ENCODE peak calls at places on chromosome 13, in nine cellular contexts. L is A549, K is AG10803, B is mesothelial cell of epicardium, G is Calu3, R is astrocyte of the spinal cord, W is tibial artery, A is HL-60, S is cardiac muscle cell. T is an unnamed sample.

GRCh38 chr13:84137292-84137691 is 255.0 kb upstream of the SLITRK1 start:
- DNase-seq in L (no peak), K (peak), B (no peak), G (no peak), R (peak), W (no peak), A (no peak), S (no peak), T (no peak)

GRCh38 chr13:80050252-80050651 is 290.7 kb downstream of the SPRY2 start:
- DNase-seq in L (no peak), K (peak), B (no peak), G (no peak), R (peak), W (no peak), A (no peak), S (no peak), T (no peak)

GRCh38 chr13:110756268-110756667 is 42.8 kb downstream of the ING1 start:
- DNase-seq in L (no peak), K (peak), B (no peak), G (no peak), R (peak), W (no peak), A (no peak), S (no peak), T (no peak)

GRCh38 chr13:28716511-28716910 is 2.3 kb downstream of the SLC46A3 start:
- DNase-seq in L (no peak), K (peak), B (no peak), G (peak), R (peak), W (no peak), A (no peak), S (no peak), T (peak)

GRCh38 chr13:60689571-60689970 is 292.6 kb downstream of the TDRD3 start:
- DNase-seq in L (no peak), K (no peak), B (no peak), G (no peak), R (no peak), W (no peak), A (no peak), S (no peak), T (no peak)

GRCh38 chr13:25136872-25137623 is 35.0 kb downstream of the AMER2 start:
- DNase-seq in L (no peak), K (no peak), B (no peak), G (no peak), R (no peak), W (no peak), A (no peak), S (no peak), T (no peak)

GRCh38 chr13:91346848-91347211 is 657 bp upstream of the MIR17HG start:
- DNase-seq in L (no peak), K (no peak), B (no peak), G (no peak), R (peak), W (no peak), A (peak), S (peak), T (no peak)

GRCh38 chr13:99495478-99496321 is 5.6 kb upstream of the TM9SF2 start:
- DNase-seq in L (no peak), K (no peak), B (no peak), G (no peak), R (no peak), W (no peak), A (no peak), S (no peak), T (no peak)

GRCh38 chr13:100333141-100333540 is 244.2 kb downstream of the PCCA start:
- DNase-seq in L (no peak), K (no peak), B (no peak), G (no peak), R (no peak), W (no peak), A (no peak), S (no peak), T (no peak)

GRCh38 chr13:99983401-99984133 is 2.0 kb downstream of the ZIC2 start:
- DNase-seq in L (no peak), K (no peak), B (no peak), G (no peak), R (no peak), W (no peak), A (no peak), S (peak), T (no peak)

GRCh38 chr13:112014857-112015256 is 52.1 kb upstream of the SOX1 start:
- DNase-seq in L (no peak), K (no peak), B (no peak), G (no peak), R (no peak), W (no peak), A (no peak), S (no peak), T (no peak)

GRCh38 chr13:101949681-101950080 is 452.2 kb downstream of the FGF14 start:
- DNase-seq in L (no peak), K (no peak), B (no peak), G (no peak), R (no peak), W (no peak), A (no peak), S (no peak), T (no peak)

GRCh38 chr13:31200636-31200970 is 828 bp downstream of the B3GLCT start:
- DNase-seq in L (peak), K (peak), B (peak), G (peak), R (peak), W (peak), A (no peak), S (peak), T (no peak)

GRCh38 chr13:52070929-52071523 is 46.5 kb downstream of the UTP14C start:
- DNase-seq in L (no peak), K (peak), B (no peak), G (no peak), R (peak), W (no peak), A (no peak), S (no peak), T (peak)

GRCh38 chr13:85528578-85529215 is 270.5 kb downstream of the SLITRK6 start:
- DNase-seq in L (no peak), K (peak), B (no peak), G (no peak), R (peak), W (no peak), A (no peak), S (no peak), T (peak)

GRCh38 chr13:23205807-23206206 is 25.0 kb downstream of the SGCG start:
- DNase-seq in L (no peak), K (no peak), B (no peak), G (no peak), R (no peak), W (no peak), A (no peak), S (no peak), T (no peak)

GRCh38 chr13:49055021-49055420 is 79.3 kb downstream of the FNDC3A start:
- DNase-seq in L (no peak), K (no peak), B (no peak), G (no peak), R (no peak), W (no peak), A (no peak), S (no peak), T (no peak)

GRCh38 chr13:46571189-46571901 is 18.4 kb downstream of the LRCH1 start:
- DNase-seq in L (no peak), K (peak), B (no peak), G (no peak), R (peak), W (no peak), A (no peak), S (no peak), T (no peak)

GRCh38 chr13:23963947-23964346 is 66.6 kb upstream of the C1QTNF9B start:
- DNase-seq in L (no peak), K (no peak), B (no peak), G (no peak), R (peak), W (no peak), A (no peak), S (no peak), T (no peak)

GRCh38 chr13:19791953-19792537 is 9.3 kb upstream of the PSPC1 start:
- DNase-seq in L (no peak), K (no peak), B (no peak), G (no peak), R (no peak), W (no peak), A (no peak), S (no peak), T (no peak)

GRCh38 chr13:32846020-32846451 is 170.2 kb upstream of the KL start:
- DNase-seq in L (no peak), K (no peak), B (no peak), G (no peak), R (no peak), W (no peak), A (no peak), S (no peak), T (no peak)

GRCh38 chr13:107799001-107799400 is 416.3 kb downstream of the LIG4 start:
- DNase-seq in L (no peak), K (peak), B (no peak), G (no peak), R (no peak), W (no peak), A (no peak), S (no peak), T (no peak)

GRCh38 chr13:70104481-70104880 is 3.1 kb upstream of the ATXN8OS start:
- DNase-seq in L (no peak), K (no peak), B (no peak), G (no peak), R (no peak), W (no peak), A (no peak), S (no peak), T (no peak)

DNA sequence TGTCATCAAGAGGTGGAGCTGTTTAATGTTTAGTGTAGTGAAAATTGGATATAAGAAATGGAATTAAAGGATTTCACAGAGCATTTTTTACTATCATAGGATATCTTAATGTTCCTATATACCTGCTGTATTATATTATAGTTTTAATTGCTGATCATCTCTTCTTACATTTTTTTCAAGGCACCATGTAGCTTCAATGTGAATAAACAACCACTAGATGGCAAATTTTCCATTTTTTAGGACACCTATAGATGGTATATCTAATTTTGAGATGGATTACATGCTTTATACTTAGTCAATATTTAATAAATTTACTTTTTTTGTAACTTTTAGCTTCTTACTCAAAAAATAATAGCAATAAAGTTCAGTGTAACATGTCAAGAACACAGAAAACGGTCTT is 9.0 kb upstream of the ATXN8OS start:
- DNase-seq in L (no peak), K (no peak), B (no peak), G (no peak), R (peak), W (no peak), A (no peak), S (peak), T (peak)
- TF ChIP-seq CTCF in L (no peak), K (peak), B (peak), G (no peak), R (peak), W (no peak), A (no peak), S (no peak), T (peak)

DNA sequence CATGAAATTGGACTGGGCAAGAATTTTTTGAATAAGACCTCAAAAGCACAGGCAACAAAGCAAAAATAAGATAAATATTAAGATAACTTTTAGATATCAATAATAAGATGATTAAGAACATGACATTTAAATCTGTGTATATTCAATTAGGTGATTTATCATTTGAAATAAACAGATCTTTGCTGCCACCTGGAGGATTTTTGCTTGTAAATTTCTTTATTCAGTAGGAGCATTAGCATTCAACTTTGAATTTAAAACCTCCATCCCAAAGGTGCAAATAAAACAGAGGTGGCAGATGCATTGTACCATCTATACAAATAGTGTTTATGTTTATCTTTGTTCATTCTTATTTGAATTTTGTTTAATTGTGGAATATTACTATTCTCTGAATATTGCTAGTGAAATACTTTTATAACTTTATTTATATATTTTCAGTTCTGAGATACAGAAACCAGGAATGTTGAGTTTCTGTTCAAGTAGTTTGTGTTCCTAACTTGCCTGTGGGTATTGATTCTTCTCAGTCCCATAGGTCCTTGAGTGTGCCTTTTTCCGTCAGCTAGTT is 20.9 kb downstream of the COG6 start:
- DNase-seq in L (peak), K (peak), B (no peak), G (peak), R (peak), W (no peak), A (no peak), S (peak), T (peak)
- TF ChIP-seq CTCF in L (peak), K (peak), B (peak), G (no peak), R (peak), W (peak), A (no peak), S (peak), T (no peak)

GRCh38 chr13:65971541-65971940 is 1258.6 kb downstream of the PCDH9 start:
- DNase-seq in L (no peak), K (no peak), B (no peak), G (no peak), R (no peak), W (no peak), A (no peak), S (peak), T (no peak)

GRCh38 chr13:65965496-65965895 is 1264.6 kb downstream of the PCDH9 start:
- DNase-seq in L (no peak), K (peak), B (no peak), G (no peak), R (peak), W (no peak), A (peak), S (no peak), T (peak)

GRCh38 chr13:65964672-65965071 is 1265.5 kb downstream of the PCDH9 start:
- DNase-seq in L (no peak), K (no peak), B (no peak), G (no peak), R (no peak), W (no peak), A (no peak), S (no peak), T (peak)

DNA sequence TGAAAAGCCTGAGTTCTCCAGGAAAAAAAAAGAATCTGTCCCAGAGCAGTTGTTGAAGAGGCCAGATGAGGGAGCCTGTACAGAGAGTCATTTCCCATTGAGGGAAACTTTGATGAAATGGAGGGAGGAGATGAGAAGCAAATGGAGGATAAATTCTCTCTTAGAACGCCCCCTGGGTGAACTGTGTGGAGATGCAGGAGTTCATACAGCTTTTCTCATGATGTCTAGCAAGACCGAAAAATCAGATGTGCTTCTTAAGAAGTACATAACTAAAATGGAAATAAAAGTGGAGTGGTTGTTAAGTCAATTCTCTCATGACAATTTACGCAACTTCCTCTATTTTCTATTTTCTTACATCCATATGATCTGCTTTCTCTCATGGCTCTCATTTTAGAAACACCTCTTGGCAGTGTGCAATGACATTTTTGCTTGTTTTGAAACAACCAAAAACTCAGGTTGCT is 1263.1 kb downstream of the PCDH9 start:
- DNase-seq in L (peak), K (peak), B (no peak), G (no peak), R (peak), W (no peak), A (peak), S (peak), T (peak)
- TF ChIP-seq CTCF in L (peak), K (peak), B (no peak), G (no peak), R (peak), W (no peak), A (peak), S (peak), T (peak)

GRCh38 chr13:73169971-73170370 is 111.2 kb downstream of the KLF5 start:
- DNase-seq in L (no peak), K (no peak), B (no peak), G (peak), R (no peak), W (no peak), A (no peak), S (no peak), T (no peak)

GRCh38 chr13:73171242-73171641 is 112.4 kb downstream of the KLF5 start:
- DNase-seq in L (no peak), K (no peak), B (no peak), G (peak), R (no peak), W (no peak), A (no peak), S (no peak), T (no peak)

GRCh38 chr13:73173160-73173905 is 114.5 kb downstream of the KLF5 start:
- DNase-seq in L (no peak), K (no peak), B (no peak), G (no peak), R (no peak), W (no peak), A (no peak), S (no peak), T (no peak)

GRCh38 chr13:73174521-73175010 is 115.8 kb downstream of the KLF5 start:
- DNase-seq in L (no peak), K (no peak), B (no peak), G (no peak), R (no peak), W (no peak), A (no peak), S (no peak), T (no peak)

GRCh38 chr13:73171926-73172325 is 113.1 kb downstream of the KLF5 start:
- DNase-seq in L (no peak), K (no peak), B (no peak), G (no peak), R (no peak), W (no peak), A (no peak), S (peak), T (no peak)
- TF ChIP-seq CTCF in L (no peak), K (no peak), B (no peak), G (no peak), R (no peak), W (no peak), A (no peak), S (peak), T (no peak)

DNA sequence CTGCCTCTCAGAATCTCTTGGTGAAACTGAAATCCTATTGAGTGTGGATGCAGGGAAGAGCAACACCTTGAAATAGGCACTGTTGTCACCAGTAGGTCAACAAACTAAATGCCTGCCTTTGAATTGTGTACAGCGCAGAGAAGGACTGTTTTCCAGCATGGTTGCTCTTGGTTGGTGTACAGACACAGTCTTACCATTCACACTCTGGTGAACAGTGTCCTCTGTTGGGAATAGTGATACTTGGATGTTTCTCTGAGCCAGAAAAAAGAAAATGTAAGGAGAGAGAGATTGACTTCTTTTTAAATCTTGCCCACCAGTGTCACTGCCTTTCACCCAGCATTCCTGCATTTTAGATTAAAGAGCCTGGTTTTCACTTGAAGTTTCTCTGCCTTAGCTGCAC is 179.7 kb downstream of the STK24 start:
- DNase-seq in L (no peak), K (no peak), B (no peak), G (no peak), R (peak), W (no peak), A (no peak), S (no peak), T (no peak)
- TF ChIP-seq CTCF in L (no peak), K (peak), B (no peak), G (no peak), R (peak), W (peak), A (no peak), S (peak), T (no peak)